ENCODE peak calls at places on chromosomes 16 and 17, in nine cellular contexts. One of them, this sample, is unnamed.

GRCh38 chr17:40582328-40582901 is 17.1 kb upstream of the CCR7 start:
- DNase-seq in fibroblast of mammary gland: no peak
- DNase-seq in body of pancreas: peak; percentile 40
- DNase-seq in DMS 273 treated with DMSO at 0.1 percent for 48 hours: no peak
- DNase-seq in RWPE2: no peak
- DNase-seq in 8988T: no peak
- DNase-seq in activated CD4-positive, alpha-beta T cell treated with anti-CD3 and anti-CD28 coated beads for 48 hours: peak; percentile 69
- DNase-seq in Panc1: no peak
- DNase-seq in HTR-8/SVneo: no peak
- DNase-seq in this sample: peak; percentile 84

GRCh38 chr16:72927199-72928088 is 120.5 kb downstream of the ZFHX3 start:
- DNase-seq in fibroblast of mammary gland: peak; percentile 95
- DNase-seq in body of pancreas: peak; percentile 56
- DNase-seq in DMS 273 treated with DMSO at 0.1 percent for 48 hours: no peak
- DNase-seq in RWPE2: peak; percentile 80
- DNase-seq in 8988T: no peak
- DNase-seq in activated CD4-positive, alpha-beta T cell treated with anti-CD3 and anti-CD28 coated beads for 48 hours: no peak
- DNase-seq in Panc1: no peak
- DNase-seq in HTR-8/SVneo: peak; percentile 80
- DNase-seq in this sample: no peak

GRCh38 chr16:4936991-4937781 is at the start of gene PPL:
- DNase-seq in fibroblast of mammary gland: no peak
- DNase-seq in body of pancreas: peak; percentile 96
- DNase-seq in DMS 273 treated with DMSO at 0.1 percent for 48 hours: no peak
- DNase-seq in RWPE2: peak; percentile 91
- DNase-seq in 8988T: peak; percentile 46
- DNase-seq in activated CD4-positive, alpha-beta T cell treated with anti-CD3 and anti-CD28 coated beads for 48 hours: no peak
- DNase-seq in Panc1: no peak
- DNase-seq in HTR-8/SVneo: no peak
- DNase-seq in this sample: peak; percentile 20

GRCh38 chr16:81409016-81409556 is 35.5 kb upstream of the CMIP start:
- DNase-seq in fibroblast of mammary gland: no peak
- DNase-seq in body of pancreas: no peak
- DNase-seq in DMS 273 treated with DMSO at 0.1 percent for 48 hours: no peak
- DNase-seq in RWPE2: no peak
- DNase-seq in 8988T: no peak
- DNase-seq in activated CD4-positive, alpha-beta T cell treated with anti-CD3 and anti-CD28 coated beads for 48 hours: no peak
- DNase-seq in Panc1: no peak
- DNase-seq in HTR-8/SVneo: no peak
- DNase-seq in this sample: no peak

GRCh38 chr16:1026057-1026783 is 44.6 kb downstream of the SOX8 start:
- DNase-seq in fibroblast of mammary gland: no peak
- DNase-seq in body of pancreas: no peak
- DNase-seq in DMS 273 treated with DMSO at 0.1 percent for 48 hours: no peak
- DNase-seq in RWPE2: no peak
- DNase-seq in 8988T: no peak
- DNase-seq in activated CD4-positive, alpha-beta T cell treated with anti-CD3 and anti-CD28 coated beads for 48 hours: no peak
- DNase-seq in Panc1: no peak
- DNase-seq in HTR-8/SVneo: no peak
- DNase-seq in this sample: no peak

GRCh38 chr16:10736926-10737625 is 6.6 kb upstream of the NUBP1 start:
- DNase-seq in fibroblast of mammary gland: peak; percentile 69
- DNase-seq in body of pancreas: peak; percentile 75
- DNase-seq in DMS 273 treated with DMSO at 0.1 percent for 48 hours: no peak
- DNase-seq in RWPE2: no peak
- DNase-seq in 8988T: peak; percentile 30
- DNase-seq in activated CD4-positive, alpha-beta T cell treated with anti-CD3 and anti-CD28 coated beads for 48 hours: peak; percentile 75
- DNase-seq in Panc1: peak; percentile 68
- DNase-seq in HTR-8/SVneo: peak; percentile 72
- DNase-seq in this sample: peak; percentile 68

GRCh38 chr16:55470533-55471371 is 8.2 kb upstream of the MMP2 start:
- DNase-seq in fibroblast of mammary gland: peak; percentile 63
- DNase-seq in body of pancreas: peak; percentile 43
- DNase-seq in DMS 273 treated with DMSO at 0.1 percent for 48 hours: peak; percentile 92
- DNase-seq in RWPE2: no peak
- DNase-seq in 8988T: no peak
- DNase-seq in activated CD4-positive, alpha-beta T cell treated with anti-CD3 and anti-CD28 coated beads for 48 hours: no peak
- DNase-seq in Panc1: no peak
- DNase-seq in HTR-8/SVneo: no peak
- DNase-seq in this sample: no peak

GRCh38 chr16:23155445-23156049 is 6.3 kb upstream of the USP31 start:
- DNase-seq in fibroblast of mammary gland: peak; percentile 22
- DNase-seq in body of pancreas: peak; percentile 42
- DNase-seq in DMS 273 treated with DMSO at 0.1 percent for 48 hours: no peak
- DNase-seq in RWPE2: no peak
- DNase-seq in 8988T: no peak
- DNase-seq in activated CD4-positive, alpha-beta T cell treated with anti-CD3 and anti-CD28 coated beads for 48 hours: peak; percentile 6
- DNase-seq in Panc1: no peak
- DNase-seq in HTR-8/SVneo: no peak
- DNase-seq in this sample: peak; percentile 13

GRCh38 chr17:19304209-19304608 is 58.3 kb downstream of the B9D1 start:
- DNase-seq in fibroblast of mammary gland: peak; percentile 73
- DNase-seq in body of pancreas: peak; percentile 43
- DNase-seq in DMS 273 treated with DMSO at 0.1 percent for 48 hours: no peak
- DNase-seq in RWPE2: no peak
- DNase-seq in 8988T: no peak
- DNase-seq in activated CD4-positive, alpha-beta T cell treated with anti-CD3 and anti-CD28 coated beads for 48 hours: no peak
- DNase-seq in Panc1: no peak
- DNase-seq in HTR-8/SVneo: peak; percentile 69
- DNase-seq in this sample: peak; percentile 11

GRCh38 chr17:28973414-28973813 is 22.1 kb upstream of the PHF12 start:
- DNase-seq in fibroblast of mammary gland: peak; percentile 41
- DNase-seq in body of pancreas: peak; percentile 49
- DNase-seq in DMS 273 treated with DMSO at 0.1 percent for 48 hours: no peak
- DNase-seq in RWPE2: no peak
- DNase-seq in 8988T: no peak
- DNase-seq in activated CD4-positive, alpha-beta T cell treated with anti-CD3 and anti-CD28 coated beads for 48 hours: no peak
- DNase-seq in Panc1: no peak
- DNase-seq in HTR-8/SVneo: no peak
- DNase-seq in this sample: no peak

GRCh38 chr16:2515180-2515803 is 1.5 kb downstream of the ATP6V0C start:
- DNase-seq in fibroblast of mammary gland: no peak
- DNase-seq in body of pancreas: peak; percentile 21
- DNase-seq in DMS 273 treated with DMSO at 0.1 percent for 48 hours: no peak
- DNase-seq in RWPE2: no peak
- DNase-seq in 8988T: no peak
- DNase-seq in activated CD4-positive, alpha-beta T cell treated with anti-CD3 and anti-CD28 coated beads for 48 hours: no peak
- DNase-seq in Panc1: no peak
- DNase-seq in HTR-8/SVneo: no peak
- DNase-seq in this sample: no peak

GRCh38 chr16:46789075-46789474 is 40.9 kb upstream of the MYLK3 start:
- DNase-seq in fibroblast of mammary gland: no peak
- DNase-seq in body of pancreas: no peak
- DNase-seq in DMS 273 treated with DMSO at 0.1 percent for 48 hours: no peak
- DNase-seq in RWPE2: no peak
- DNase-seq in 8988T: no peak
- DNase-seq in activated CD4-positive, alpha-beta T cell treated with anti-CD3 and anti-CD28 coated beads for 48 hours: no peak
- DNase-seq in Panc1: no peak
- DNase-seq in HTR-8/SVneo: no peak
- DNase-seq in this sample: no peak

GRCh38 chr17:30788918-30789317 is 35.6 kb downstream of the CRLF3 start:
- DNase-seq in fibroblast of mammary gland: no peak
- DNase-seq in body of pancreas: no peak
- DNase-seq in DMS 273 treated with DMSO at 0.1 percent for 48 hours: no peak
- DNase-seq in RWPE2: no peak
- DNase-seq in 8988T: no peak
- DNase-seq in activated CD4-positive, alpha-beta T cell treated with anti-CD3 and anti-CD28 coated beads for 48 hours: no peak
- DNase-seq in Panc1: no peak
- DNase-seq in HTR-8/SVneo: no peak
- DNase-seq in this sample: no peak

GRCh38 chr17:77388384-77389306 is 247.9 kb downstream of the SEC14L1 start:
- DNase-seq in fibroblast of mammary gland: no peak
- DNase-seq in body of pancreas: peak; percentile 43
- DNase-seq in DMS 273 treated with DMSO at 0.1 percent for 48 hours: no peak
- DNase-seq in RWPE2: no peak
- DNase-seq in 8988T: no peak
- DNase-seq in activated CD4-positive, alpha-beta T cell treated with anti-CD3 and anti-CD28 coated beads for 48 hours: no peak
- DNase-seq in Panc1: no peak
- DNase-seq in HTR-8/SVneo: no peak
- DNase-seq in this sample: no peak

GRCh38 chr17:13001991-13002615 is 15.7 kb downstream of the ELAC2 start:
- DNase-seq in fibroblast of mammary gland: no peak
- DNase-seq in body of pancreas: no peak
- DNase-seq in DMS 273 treated with DMSO at 0.1 percent for 48 hours: no peak
- DNase-seq in RWPE2: peak; percentile 9
- DNase-seq in 8988T: no peak
- DNase-seq in activated CD4-positive, alpha-beta T cell treated with anti-CD3 and anti-CD28 coated beads for 48 hours: no peak
- DNase-seq in Panc1: no peak
- DNase-seq in HTR-8/SVneo: no peak
- DNase-seq in this sample: no peak

GRCh38 chr17:82979718-82980117 is 99.7 kb upstream of the METRNL start:
- DNase-seq in fibroblast of mammary gland: no peak
- DNase-seq in body of pancreas: no peak
- DNase-seq in DMS 273 treated with DMSO at 0.1 percent for 48 hours: no peak
- DNase-seq in RWPE2: no peak
- DNase-seq in 8988T: no peak
- DNase-seq in activated CD4-positive, alpha-beta T cell treated with anti-CD3 and anti-CD28 coated beads for 48 hours: no peak
- DNase-seq in Panc1: no peak
- DNase-seq in HTR-8/SVneo: no peak
- DNase-seq in this sample: no peak

GRCh38 chr17:50516980-50517379 is 8.7 kb downstream of the MYCBPAP start:
- DNase-seq in fibroblast of mammary gland: no peak
- DNase-seq in body of pancreas: no peak
- DNase-seq in DMS 273 treated with DMSO at 0.1 percent for 48 hours: no peak
- DNase-seq in RWPE2: no peak
- DNase-seq in 8988T: no peak
- DNase-seq in activated CD4-positive, alpha-beta T cell treated with anti-CD3 and anti-CD28 coated beads for 48 hours: no peak
- DNase-seq in Panc1: no peak
- DNase-seq in HTR-8/SVneo: no peak
- DNase-seq in this sample: no peak

GRCh38 chr16:85446846-85447656 is 166.1 kb upstream of the GSE1 start:
- DNase-seq in fibroblast of mammary gland: no peak
- DNase-seq in body of pancreas: peak; percentile 69
- DNase-seq in DMS 273 treated with DMSO at 0.1 percent for 48 hours: peak; percentile 54
- DNase-seq in RWPE2: no peak
- DNase-seq in 8988T: no peak
- DNase-seq in activated CD4-positive, alpha-beta T cell treated with anti-CD3 and anti-CD28 coated beads for 48 hours: no peak
- DNase-seq in Panc1: no peak
- DNase-seq in HTR-8/SVneo: no peak
- DNase-seq in this sample: peak; percentile 17

GRCh38 chr16:66554021-66554420 is 1.6 kb downstream of the CKLF start:
- DNase-seq in fibroblast of mammary gland: no peak
- DNase-seq in body of pancreas: no peak
- DNase-seq in DMS 273 treated with DMSO at 0.1 percent for 48 hours: no peak
- DNase-seq in RWPE2: no peak
- DNase-seq in 8988T: no peak
- DNase-seq in activated CD4-positive, alpha-beta T cell treated with anti-CD3 and anti-CD28 coated beads for 48 hours: no peak
- DNase-seq in Panc1: no peak
- DNase-seq in HTR-8/SVneo: no peak
- DNase-seq in this sample: no peak

GRCh38 chr16:31451681-31452351 is 7.5 kb upstream of the ARMC5 start:
- DNase-seq in fibroblast of mammary gland: peak; percentile 74
- DNase-seq in body of pancreas: peak; percentile 66
- DNase-seq in DMS 273 treated with DMSO at 0.1 percent for 48 hours: peak; percentile 68
- DNase-seq in RWPE2: peak; percentile 81
- DNase-seq in 8988T: no peak
- DNase-seq in activated CD4-positive, alpha-beta T cell treated with anti-CD3 and anti-CD28 coated beads for 48 hours: peak; percentile 41
- DNase-seq in Panc1: no peak
- DNase-seq in HTR-8/SVneo: peak; percentile 60
- DNase-seq in this sample: no peak

GRCh38 chr17:78940708-78941107 is 15.5 kb upstream of the TIMP2 start:
- DNase-seq in fibroblast of mammary gland: no peak
- DNase-seq in body of pancreas: no peak
- DNase-seq in DMS 273 treated with DMSO at 0.1 percent for 48 hours: no peak
- DNase-seq in RWPE2: no peak
- DNase-seq in 8988T: no peak
- DNase-seq in activated CD4-positive, alpha-beta T cell treated with anti-CD3 and anti-CD28 coated beads for 48 hours: no peak
- DNase-seq in Panc1: no peak
- DNase-seq in HTR-8/SVneo: no peak
- DNase-seq in this sample: no peak

GRCh38 chr17:44221072-44221861 is 1.8 kb upstream of the UBTF start:
- DNase-seq in fibroblast of mammary gland: peak; percentile 78
- DNase-seq in body of pancreas: peak; percentile 82
- DNase-seq in DMS 273 treated with DMSO at 0.1 percent for 48 hours: peak; percentile 83
- DNase-seq in RWPE2: peak; percentile 83
- DNase-seq in 8988T: no peak
- DNase-seq in activated CD4-positive, alpha-beta T cell treated with anti-CD3 and anti-CD28 coated beads for 48 hours: peak; percentile 74
- DNase-seq in Panc1: no peak
- DNase-seq in HTR-8/SVneo: peak; percentile 59
- DNase-seq in this sample: peak; percentile 76

GRCh38 chr17:73863761-73864535 is 219.7 kb upstream of the SDK2 start:
- DNase-seq in fibroblast of mammary gland: no peak
- DNase-seq in body of pancreas: no peak
- DNase-seq in DMS 273 treated with DMSO at 0.1 percent for 48 hours: no peak
- DNase-seq in RWPE2: no peak
- DNase-seq in 8988T: no peak
- DNase-seq in activated CD4-positive, alpha-beta T cell treated with anti-CD3 and anti-CD28 coated beads for 48 hours: no peak
- DNase-seq in Panc1: no peak
- DNase-seq in HTR-8/SVneo: no peak
- DNase-seq in this sample: no peak

GRCh38 chr17:31413871-31414589 is 22.6 kb downstream of the RAB11FIP4 start:
- DNase-seq in fibroblast of mammary gland: peak; percentile 79
- DNase-seq in body of pancreas: no peak
- DNase-seq in DMS 273 treated with DMSO at 0.1 percent for 48 hours: peak; percentile 27
- DNase-seq in RWPE2: no peak
- DNase-seq in 8988T: no peak
- DNase-seq in activated CD4-positive, alpha-beta T cell treated with anti-CD3 and anti-CD28 coated beads for 48 hours: no peak
- DNase-seq in Panc1: no peak
- DNase-seq in HTR-8/SVneo: no peak
- DNase-seq in this sample: no peak

GRCh38 chr17:71409712-71410111 is 711.1 kb upstream of the SOX9 start:
- DNase-seq in fibroblast of mammary gland: peak; percentile 84
- DNase-seq in body of pancreas: no peak
- DNase-seq in DMS 273 treated with DMSO at 0.1 percent for 48 hours: no peak
- DNase-seq in RWPE2: peak; percentile 79
- DNase-seq in 8988T: no peak
- DNase-seq in activated CD4-positive, alpha-beta T cell treated with anti-CD3 and anti-CD28 coated beads for 48 hours: no peak
- DNase-seq in Panc1: no peak
- DNase-seq in HTR-8/SVneo: peak; percentile 55
- DNase-seq in this sample: no peak

GRCh38 chr16:70677499-70678120 is 8.2 kb downstream of the MTSS2 start:
- DNase-seq in fibroblast of mammary gland: no peak
- DNase-seq in body of pancreas: peak; percentile 4
- DNase-seq in DMS 273 treated with DMSO at 0.1 percent for 48 hours: no peak
- DNase-seq in RWPE2: no peak
- DNase-seq in 8988T: no peak
- DNase-seq in activated CD4-positive, alpha-beta T cell treated with anti-CD3 and anti-CD28 coated beads for 48 hours: no peak
- DNase-seq in Panc1: no peak
- DNase-seq in HTR-8/SVneo: no peak
- DNase-seq in this sample: no peak

GRCh38 chr17:79798296-79799173 is 1.7 kb upstream of the CBX8 start:
- DNase-seq in fibroblast of mammary gland: peak; percentile 44
- DNase-seq in body of pancreas: no peak
- DNase-seq in DMS 273 treated with DMSO at 0.1 percent for 48 hours: no peak
- DNase-seq in RWPE2: no peak
- DNase-seq in 8988T: no peak
- DNase-seq in activated CD4-positive, alpha-beta T cell treated with anti-CD3 and anti-CD28 coated beads for 48 hours: no peak
- DNase-seq in Panc1: no peak
- DNase-seq in HTR-8/SVneo: no peak
- DNase-seq in this sample: no peak

GRCh38 chr17:73498176-73498575 is 146.1 kb downstream of the SDK2 start:
- DNase-seq in fibroblast of mammary gland: no peak
- DNase-seq in body of pancreas: no peak
- DNase-seq in DMS 273 treated with DMSO at 0.1 percent for 48 hours: no peak
- DNase-seq in RWPE2: no peak
- DNase-seq in 8988T: no peak
- DNase-seq in activated CD4-positive, alpha-beta T cell treated with anti-CD3 and anti-CD28 coated beads for 48 hours: no peak
- DNase-seq in Panc1: no peak
- DNase-seq in HTR-8/SVneo: no peak
- DNase-seq in this sample: no peak

GRCh38 chr16:57462978-57463362 is 491 bp downstream of the POLR2C start:
- DNase-seq in fibroblast of mammary gland: no peak
- DNase-seq in body of pancreas: no peak
- DNase-seq in DMS 273 treated with DMSO at 0.1 percent for 48 hours: no peak
- DNase-seq in RWPE2: no peak
- DNase-seq in 8988T: no peak
- DNase-seq in activated CD4-positive, alpha-beta T cell treated with anti-CD3 and anti-CD28 coated beads for 48 hours: no peak
- DNase-seq in Panc1: no peak
- DNase-seq in HTR-8/SVneo: no peak
- DNase-seq in this sample: no peak

GRCh38 chr16:369866-370436 is 387 bp downstream of the MRPL28 start:
- DNase-seq in fibroblast of mammary gland: no peak
- DNase-seq in body of pancreas: no peak
- DNase-seq in DMS 273 treated with DMSO at 0.1 percent for 48 hours: no peak
- DNase-seq in RWPE2: no peak
- DNase-seq in 8988T: no peak
- DNase-seq in activated CD4-positive, alpha-beta T cell treated with anti-CD3 and anti-CD28 coated beads for 48 hours: no peak
- DNase-seq in Panc1: no peak
- DNase-seq in HTR-8/SVneo: no peak
- DNase-seq in this sample: no peak

GRCh38 chr17:6623941-6624340 is 16.6 kb downstream of the KIAA0753 start:
- DNase-seq in fibroblast of mammary gland: no peak
- DNase-seq in body of pancreas: no peak
- DNase-seq in DMS 273 treated with DMSO at 0.1 percent for 48 hours: no peak
- DNase-seq in RWPE2: no peak
- DNase-seq in 8988T: no peak
- DNase-seq in activated CD4-positive, alpha-beta T cell treated with anti-CD3 and anti-CD28 coated beads for 48 hours: no peak
- DNase-seq in Panc1: no peak
- DNase-seq in HTR-8/SVneo: no peak
- DNase-seq in this sample: no peak